ENCODE peak calls at places on chromosome 9, in five cellular contexts. Y is heart left ventricle, H is fibroblast of mammary gland, D is psoas muscle, G is tibial nerve. Z is an unnamed sample.

GRCh38 chr9:5041390-5042115 is 56.5 kb downstream of the JAK2 start:
- DNase-seq in Y (peak; percentile 19), D (no peak), H (no peak), G (no peak), Z (no peak)

GRCh38 chr9:29793970-29794369 is 2220.7 kb upstream of the C9orf72 start:
- DNase-seq in Y (no peak), G (no peak), H (no peak), D (no peak), Z (no peak)

GRCh38 chr9:87184956-87185642 is 237.8 kb upstream of the GAS1 start:
- DNase-seq in Y (no peak), H (no peak), D (no peak), G (no peak), Z (no peak)

GRCh38 chr9:134433909-134434895 is 107.9 kb downstream of the RXRA start:
- DNase-seq in D (peak; percentile 64), Y (no peak), H (no peak), G (no peak), Z (no peak)

GRCh38 chr9:34991833-34992375 is 2.4 kb downstream of the DNAJB5 start:
- DNase-seq in D (peak; percentile 95), Y (peak; percentile 78), G (no peak), H (no peak), Z (no peak)

GRCh38 chr9:98790601-98791146 is 5.7 kb downstream of the ANKS6 start:
- DNase-seq in H (no peak), D (no peak), G (no peak), Y (no peak), Z (no peak)

GRCh38 chr9:127180457-127181314 is 58.3 kb upstream of the ANGPTL2 start:
- DNase-seq in H (no peak), D (peak; percentile 44), G (no peak), Y (no peak), Z (peak; percentile 10)

GRCh38 chr9:112887377-112887776 is 3.3 kb downstream of the SLC46A2 start:
- DNase-seq in Y (no peak), G (peak; percentile 19), H (peak; percentile 17), D (no peak), Z (no peak)

GRCh38 chr9:13033959-13034695 is 245.4 kb downstream of the MPDZ start:
- DNase-seq in G (peak; percentile 67), H (peak; percentile 66), D (peak; percentile 66), Y (peak; percentile 48), Z (peak; percentile 32)

GRCh38 chr9:98117984-98118639 is 910 bp downstream of the TRIM14 start:
- DNase-seq in G (no peak), H (peak; percentile 26), Y (no peak), D (no peak), Z (no peak)

GRCh38 chr9:136881691-136882108 is 4.6 kb upstream of the TRAF2 start:
- DNase-seq in Y (peak; percentile 43), G (no peak), H (no peak), D (no peak), Z (no peak)

GRCh38 chr9:130895481-130896232 is 955 bp downstream of the QRFP start:
- DNase-seq in Y (no peak), D (no peak), G (no peak), H (no peak), Z (no peak)

GRCh38 chr9:18611946-18612345 is 138.0 kb downstream of the ADAMTSL1 start:
- DNase-seq in Y (no peak), G (no peak), D (no peak), H (no peak), Z (no peak)

GRCh38 chr9:125203259-125203658 is 2.9 kb downstream of the RABEPK start:
- DNase-seq in D (no peak), Y (no peak), G (no peak), H (peak; percentile 32), Z (no peak)
- TF ChIP-seq CTCF in D (no peak), Y (no peak), G (no peak), H (no peak), Z (no peak)

GRCh38 chr9:89384783-89385182 is 66.5 kb downstream of the SECISBP2 start:
- DNase-seq in D (no peak), H (no peak), G (no peak), Y (no peak), Z (no peak)
- TF ChIP-seq CTCF in D (no peak), H (no peak), G (no peak), Y (no peak), Z (no peak)

GRCh38 chr9:116313638-116314037 is 160.0 kb downstream of the PAPPA start:
- DNase-seq in D (no peak), H (peak; percentile 33), G (no peak), Y (no peak), Z (no peak)
- TF ChIP-seq CTCF in D (no peak), H (peak; percentile 23), G (no peak), Y (no peak), Z (no peak)

DNA sequence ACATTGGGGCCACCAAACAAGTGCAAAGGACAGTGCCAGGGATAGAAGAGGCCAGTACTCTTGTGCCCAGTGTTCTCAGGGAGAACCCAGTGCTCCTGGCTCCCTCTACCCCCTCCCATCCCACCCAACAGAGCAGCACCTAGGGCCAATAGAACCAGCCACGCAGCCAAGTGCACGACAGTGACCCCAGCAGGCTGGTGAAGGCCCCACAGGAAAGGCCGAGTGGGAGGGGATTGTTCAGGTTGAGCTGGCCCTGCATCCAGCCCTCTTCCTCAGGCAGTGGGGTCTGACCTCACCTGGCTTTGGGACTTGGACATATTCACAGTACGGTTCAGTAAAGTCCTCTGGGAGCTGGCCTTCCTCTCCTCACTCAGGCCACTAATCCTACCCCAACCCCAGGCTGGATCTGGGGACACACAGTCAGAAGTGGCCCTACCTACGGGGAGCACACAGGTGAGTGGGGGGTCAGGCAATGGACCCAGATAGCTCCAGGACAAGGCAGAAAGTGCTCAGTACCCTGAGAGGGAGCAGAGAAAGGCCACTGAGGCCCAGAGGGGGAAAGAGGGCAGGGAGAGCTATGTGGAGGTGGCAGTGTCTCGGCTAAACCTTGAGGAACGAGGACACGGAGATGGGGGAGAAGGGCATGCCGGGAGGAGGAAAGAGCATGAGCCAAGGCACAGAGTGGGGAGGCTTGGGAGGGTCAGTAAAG is 25.4 kb downstream of the POLR1E start:
- DNase-seq in H (no peak), D (no peak), G (no peak), Y (no peak), Z (no peak)
- TF ChIP-seq CTCF in H (peak; percentile 20), D (no peak), G (no peak), Y (no peak), Z (no peak)

DNA sequence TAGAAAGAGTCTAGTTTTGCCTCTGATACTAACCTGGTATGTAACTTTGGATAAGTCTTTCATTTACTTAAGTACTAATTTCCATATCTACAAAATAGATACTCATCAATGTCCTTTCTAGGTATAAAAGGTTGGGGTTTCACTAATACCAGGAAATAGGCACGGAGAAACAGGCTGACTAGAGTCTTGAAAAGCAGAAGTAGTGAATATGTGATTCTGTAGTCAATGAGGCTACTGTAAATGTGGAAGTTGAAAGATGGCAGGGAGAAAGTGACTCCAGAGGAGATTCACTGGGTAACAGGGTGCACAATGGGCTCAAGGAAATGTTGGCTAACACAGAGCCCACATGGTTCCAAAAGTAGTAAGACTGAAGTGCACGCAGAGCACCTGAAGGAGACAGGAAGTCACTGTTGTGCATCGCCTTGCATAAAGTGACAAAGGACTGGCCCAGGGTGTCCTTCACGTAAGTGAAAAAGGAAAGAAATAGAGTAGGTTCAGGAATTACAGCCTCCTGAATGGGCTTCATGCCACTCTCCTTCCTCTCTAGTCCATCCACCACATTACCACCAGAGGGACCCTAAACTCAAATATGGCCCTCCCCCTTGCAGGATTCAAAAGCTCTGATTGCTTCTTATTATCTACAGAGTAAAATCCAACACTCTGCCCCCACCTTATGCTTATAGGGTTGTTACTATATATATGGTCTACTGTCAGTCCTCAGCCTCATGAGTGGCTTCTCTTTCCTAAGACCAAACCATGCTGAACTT is 288.0 kb upstream of the SMARCA2 start:
- DNase-seq in Y (no peak), D (no peak), H (no peak), G (no peak), Z (no peak)
- TF ChIP-seq CTCF in Y (no peak), D (peak; percentile 16), H (peak; percentile 9), G (no peak), Z (no peak)

DNA sequence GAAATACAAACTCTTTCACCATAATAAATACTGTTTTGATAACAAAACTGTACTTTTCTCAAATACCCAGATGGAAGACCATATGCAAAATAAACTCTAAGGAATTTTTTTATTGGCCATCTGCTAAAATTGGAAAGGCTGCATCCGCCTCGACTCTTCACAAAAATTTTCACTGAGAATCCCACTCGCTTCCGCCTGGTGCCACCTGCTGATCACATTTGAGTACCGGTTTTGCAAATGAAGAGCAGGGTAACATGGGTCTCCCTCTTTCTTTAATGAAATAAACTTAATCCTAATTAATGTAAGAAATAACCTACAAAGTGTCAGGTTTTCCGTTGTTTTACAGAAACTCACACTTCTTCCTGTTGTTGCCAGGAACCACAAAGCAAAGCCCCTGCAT is 76.3 kb downstream of the TTLL11 start:
- DNase-seq in Y (no peak), D (no peak), H (no peak), G (no peak), Z (no peak)
- TF ChIP-seq CTCF in Y (peak; percentile 31), D (peak; percentile 16), H (peak; percentile 20), G (no peak), Z (no peak)

DNA sequence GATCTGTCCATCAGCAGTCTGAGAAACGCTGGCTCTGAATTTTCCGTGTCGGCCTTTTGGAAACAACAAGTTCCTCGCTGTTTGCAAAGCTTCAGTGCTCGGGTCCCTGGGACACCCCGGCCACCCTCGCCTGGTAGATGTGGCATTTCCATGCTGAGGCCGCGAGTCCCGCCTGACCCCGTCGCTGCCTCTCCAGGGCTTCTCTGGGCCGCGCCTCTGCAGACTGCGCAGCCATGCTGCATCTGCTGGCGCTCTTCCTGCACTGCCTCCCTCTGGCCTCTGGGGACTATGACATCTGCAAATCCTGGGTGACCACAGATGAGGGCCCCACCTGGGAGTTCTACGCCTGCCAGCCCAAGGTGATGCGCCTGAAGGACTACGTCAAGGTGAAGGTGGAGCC is 4.7 kb downstream of the NTNG2 start:
- DNase-seq in D (no peak), H (no peak), Y (no peak), G (no peak), Z (no peak)
- TF ChIP-seq CTCF in D (no peak), H (peak; percentile 2), Y (no peak), G (no peak), Z (no peak)

GRCh38 chr9:132699926-132700325 is 29.7 kb downstream of the GTF3C4 start:
- DNase-seq in D (no peak), G (no peak), H (peak; percentile 19), Y (no peak), Z (no peak)

GRCh38 chr9:132698989-132699388 is 28.7 kb downstream of the GTF3C4 start:
- DNase-seq in G (no peak), Y (no peak), H (no peak), D (no peak), Z (no peak)

GRCh38 chr9:132697230-132697629 is 27.0 kb downstream of the GTF3C4 start:
- DNase-seq in D (no peak), G (no peak), Y (no peak), H (peak; percentile 7), Z (no peak)

GRCh38 chr9:132694144-132694543 is 23.9 kb downstream of the GTF3C4 start:
- DNase-seq in G (no peak), D (no peak), Y (no peak), H (peak; percentile 50), Z (no peak)
- TF ChIP-seq CTCF in G (no peak), D (no peak), Y (no peak), H (peak; percentile 25), Z (no peak)

Z was measured in omental fat pad.